ENCODE peak calls at places on chromosome X, in eight cellular contexts. One of them, this sample, is unnamed.
A peak's percentile ranks its signal among the peaks of the same experiment; 100 is the strongest.

GRCh38 chrX:79081895-79082512 is 62.5 kb upstream of the GPR174 start:
- DNase-seq in omental fat pad: no peak
- DNase-seq in GM12864: peak; percentile 18
- DNase-seq in IMR-90: peak; percentile 4
- DNase-seq in ascending aorta: no peak
- DNase-seq in fibroblast of mammary gland: peak; percentile 43
- DNase-seq in cardiac muscle cell: peak; percentile 51
- DNase-seq in progenitor cell of endocrine pancreas: no peak
- DNase-seq in this sample: no peak

GRCh38 chrX:1592128-1592862 is 891 bp downstream of the AKAP17A start:
- DNase-seq in omental fat pad: no peak
- DNase-seq in GM12864: no peak
- DNase-seq in IMR-90: peak; percentile 5
- DNase-seq in ascending aorta: no peak
- DNase-seq in fibroblast of mammary gland: peak; percentile 24
- DNase-seq in cardiac muscle cell: peak; percentile 10
- DNase-seq in progenitor cell of endocrine pancreas: no peak
- DNase-seq in this sample: no peak

GRCh38 chrX:8254386-8254785 is 83.3 kb upstream of the VCX2 start:
- DNase-seq in omental fat pad: no peak
- DNase-seq in GM12864: no peak
- DNase-seq in IMR-90: no peak
- DNase-seq in ascending aorta: no peak
- DNase-seq in fibroblast of mammary gland: no peak
- DNase-seq in cardiac muscle cell: no peak
- DNase-seq in progenitor cell of endocrine pancreas: no peak
- DNase-seq in this sample: no peak

GRCh38 chrX:73398185-73398914 is 48.5 kb upstream of the CDX4 start:
- DNase-seq in omental fat pad: no peak
- DNase-seq in GM12864: no peak
- DNase-seq in IMR-90: no peak
- DNase-seq in ascending aorta: no peak
- DNase-seq in fibroblast of mammary gland: no peak
- DNase-seq in cardiac muscle cell: no peak
- DNase-seq in progenitor cell of endocrine pancreas: no peak
- DNase-seq in this sample: no peak

GRCh38 chrX:65034641-65035450 is 58.6 kb upstream of the ZC4H2 start:
- DNase-seq in omental fat pad: peak; percentile 25
- DNase-seq in GM12864: no peak
- DNase-seq in IMR-90: peak; percentile 68
- DNase-seq in ascending aorta: peak; percentile 15
- DNase-seq in fibroblast of mammary gland: peak; percentile 71
- DNase-seq in cardiac muscle cell: peak; percentile 78
- DNase-seq in progenitor cell of endocrine pancreas: peak; percentile 76
- DNase-seq in this sample: peak; percentile 87

GRCh38 chrX:9745417-9746115 is 20.1 kb downstream of the GPR143 start:
- DNase-seq in omental fat pad: no peak
- DNase-seq in GM12864: no peak
- DNase-seq in IMR-90: peak; percentile 3
- DNase-seq in ascending aorta: no peak
- DNase-seq in fibroblast of mammary gland: no peak
- DNase-seq in cardiac muscle cell: peak; percentile 78
- DNase-seq in progenitor cell of endocrine pancreas: no peak
- DNase-seq in this sample: no peak

GRCh38 chrX:74492720-74493201 is 71.5 kb downstream of the SLC16A2 start:
- DNase-seq in omental fat pad: no peak
- DNase-seq in GM12864: no peak
- DNase-seq in IMR-90: no peak
- DNase-seq in ascending aorta: no peak
- DNase-seq in fibroblast of mammary gland: peak; percentile 1
- DNase-seq in cardiac muscle cell: peak; percentile 13
- DNase-seq in progenitor cell of endocrine pancreas: no peak
- DNase-seq in this sample: no peak

GRCh38 chrX:27132851-27133250 is 330.3 kb downstream of the PPP4R3C start:
- DNase-seq in omental fat pad: no peak
- DNase-seq in GM12864: no peak
- DNase-seq in IMR-90: no peak
- DNase-seq in ascending aorta: no peak
- DNase-seq in fibroblast of mammary gland: no peak
- DNase-seq in cardiac muscle cell: no peak
- DNase-seq in progenitor cell of endocrine pancreas: no peak
- DNase-seq in this sample: no peak

GRCh38 chrX:45980726-45981125 is 564.5 kb downstream of the ZNF674 start:
- DNase-seq in omental fat pad: no peak
- DNase-seq in GM12864: no peak
- DNase-seq in IMR-90: no peak
- DNase-seq in ascending aorta: no peak
- DNase-seq in fibroblast of mammary gland: no peak
- DNase-seq in cardiac muscle cell: peak; percentile 53
- DNase-seq in progenitor cell of endocrine pancreas: no peak
- DNase-seq in this sample: no peak

GRCh38 chrX:44871114-44871645 is 1.8 kb upstream of the KDM6A start:
- DNase-seq in omental fat pad: no peak
- DNase-seq in GM12864: no peak
- DNase-seq in IMR-90: no peak
- DNase-seq in ascending aorta: no peak
- DNase-seq in fibroblast of mammary gland: peak; percentile 46
- DNase-seq in cardiac muscle cell: peak; percentile 13
- DNase-seq in progenitor cell of endocrine pancreas: no peak
- DNase-seq in this sample: no peak

GRCh38 chrX:107731831-107732502 is 43.6 kb downstream of the TSC22D3 start:
- DNase-seq in omental fat pad: peak; percentile 67
- DNase-seq in GM12864: no peak
- DNase-seq in IMR-90: peak; percentile 58
- DNase-seq in ascending aorta: peak; percentile 89
- DNase-seq in fibroblast of mammary gland: peak; percentile 87
- DNase-seq in cardiac muscle cell: peak; percentile 97
- DNase-seq in progenitor cell of endocrine pancreas: no peak
- DNase-seq in this sample: no peak

GRCh38 chrX:121356139-121356849 is 308.9 kb downstream of the GLUD2 start:
- DNase-seq in omental fat pad: no peak
- DNase-seq in GM12864: no peak
- DNase-seq in IMR-90: no peak
- DNase-seq in ascending aorta: no peak
- DNase-seq in fibroblast of mammary gland: no peak
- DNase-seq in cardiac muscle cell: no peak
- DNase-seq in progenitor cell of endocrine pancreas: no peak
- DNase-seq in this sample: no peak

GRCh38 chrX:34365482-34365881 is 233.4 kb upstream of the FAM47A start:
- DNase-seq in omental fat pad: no peak
- DNase-seq in GM12864: no peak
- DNase-seq in IMR-90: peak; percentile 3
- DNase-seq in ascending aorta: no peak
- DNase-seq in fibroblast of mammary gland: peak; percentile 38
- DNase-seq in cardiac muscle cell: peak; percentile 54
- DNase-seq in progenitor cell of endocrine pancreas: no peak
- DNase-seq in this sample: no peak

GRCh38 chrX:57516491-57516890 is 75.3 kb upstream of the ZXDB start:
- DNase-seq in omental fat pad: no peak
- DNase-seq in GM12864: no peak
- DNase-seq in IMR-90: no peak
- DNase-seq in ascending aorta: no peak
- DNase-seq in fibroblast of mammary gland: no peak
- DNase-seq in cardiac muscle cell: no peak
- DNase-seq in progenitor cell of endocrine pancreas: no peak
- DNase-seq in this sample: no peak

GRCh38 chrX:46913710-46914109 is 1.5 kb downstream of the JADE3 start:
- DNase-seq in omental fat pad: no peak
- DNase-seq in GM12864: no peak
- DNase-seq in IMR-90: peak; percentile 29
- DNase-seq in ascending aorta: no peak
- DNase-seq in fibroblast of mammary gland: peak; percentile 31
- DNase-seq in cardiac muscle cell: peak; percentile 57
- DNase-seq in progenitor cell of endocrine pancreas: peak; percentile 9
- DNase-seq in this sample: no peak

GRCh38 chrX:72126048-72126415 is 5.7 kb downstream of the RTL5 start:
- DNase-seq in omental fat pad: no peak
- DNase-seq in GM12864: no peak
- DNase-seq in IMR-90: no peak
- DNase-seq in ascending aorta: no peak
- DNase-seq in fibroblast of mammary gland: peak; percentile 24
- DNase-seq in cardiac muscle cell: peak; percentile 35
- DNase-seq in progenitor cell of endocrine pancreas: no peak
- DNase-seq in this sample: no peak

GRCh38 chrX:101658661-101659477 is 781 bp downstream of the ARMCX2 start:
- DNase-seq in omental fat pad: no peak
- DNase-seq in GM12864: no peak
- DNase-seq in IMR-90: peak; percentile 40
- DNase-seq in ascending aorta: no peak
- DNase-seq in fibroblast of mammary gland: peak; percentile 36
- DNase-seq in cardiac muscle cell: peak; percentile 58
- DNase-seq in progenitor cell of endocrine pancreas: peak; percentile 28
- DNase-seq in this sample: peak; percentile 68

GRCh38 chrX:72348247-72348979 is 42.7 kb upstream of the CITED1 start:
- DNase-seq in omental fat pad: no peak
- DNase-seq in GM12864: no peak
- DNase-seq in IMR-90: no peak
- DNase-seq in ascending aorta: no peak
- DNase-seq in fibroblast of mammary gland: no peak
- DNase-seq in cardiac muscle cell: no peak
- DNase-seq in progenitor cell of endocrine pancreas: no peak
- DNase-seq in this sample: no peak

GRCh38 chrX:132292753-132293152 is 73.5 kb upstream of the RAP2C start:
- DNase-seq in omental fat pad: no peak
- DNase-seq in GM12864: peak; percentile 12
- DNase-seq in IMR-90: peak; percentile 57
- DNase-seq in ascending aorta: no peak
- DNase-seq in fibroblast of mammary gland: peak; percentile 74
- DNase-seq in cardiac muscle cell: peak; percentile 74
- DNase-seq in progenitor cell of endocrine pancreas: no peak
- DNase-seq in this sample: no peak

GRCh38 chrX:104347860-104348259 is 93.1 kb upstream of the ESX1 start:
- DNase-seq in omental fat pad: no peak
- DNase-seq in GM12864: no peak
- DNase-seq in IMR-90: no peak
- DNase-seq in ascending aorta: no peak
- DNase-seq in fibroblast of mammary gland: peak; percentile 74
- DNase-seq in cardiac muscle cell: peak; percentile 64
- DNase-seq in progenitor cell of endocrine pancreas: no peak
- DNase-seq in this sample: no peak

GRCh38 chrX:135982860-135983259 is 2.4 kb upstream of the SLC9A6 start:
- DNase-seq in omental fat pad: no peak
- DNase-seq in GM12864: no peak
- DNase-seq in IMR-90: peak; percentile 50
- DNase-seq in ascending aorta: no peak
- DNase-seq in fibroblast of mammary gland: peak; percentile 16
- DNase-seq in cardiac muscle cell: no peak
- DNase-seq in progenitor cell of endocrine pancreas: no peak
- DNase-seq in this sample: no peak
- TF ChIP-seq CTCF in omental fat pad: no peak
- TF ChIP-seq CTCF in GM12864: no peak
- TF ChIP-seq CTCF in IMR-90: no peak
- TF ChIP-seq CTCF in ascending aorta: no peak
- TF ChIP-seq CTCF in fibroblast of mammary gland: no peak
- TF ChIP-seq CTCF in cardiac muscle cell: no peak
- TF ChIP-seq CTCF in progenitor cell of endocrine pancreas: no peak
- TF ChIP-seq CTCF in this sample: no peak

GRCh38 chrX:15224747-15225146 is 45.1 kb downstream of the ASB9 start:
- DNase-seq in omental fat pad: no peak
- DNase-seq in GM12864: no peak
- DNase-seq in IMR-90: no peak
- DNase-seq in ascending aorta: no peak
- DNase-seq in fibroblast of mammary gland: no peak
- DNase-seq in cardiac muscle cell: no peak
- DNase-seq in progenitor cell of endocrine pancreas: no peak
- DNase-seq in this sample: no peak
- TF ChIP-seq CTCF in omental fat pad: no peak
- TF ChIP-seq CTCF in GM12864: no peak
- TF ChIP-seq CTCF in IMR-90: no peak
- TF ChIP-seq CTCF in ascending aorta: no peak
- TF ChIP-seq CTCF in fibroblast of mammary gland: no peak
- TF ChIP-seq CTCF in cardiac muscle cell: no peak
- TF ChIP-seq CTCF in progenitor cell of endocrine pancreas: no peak
- TF ChIP-seq CTCF in this sample: no peak

DNA sequence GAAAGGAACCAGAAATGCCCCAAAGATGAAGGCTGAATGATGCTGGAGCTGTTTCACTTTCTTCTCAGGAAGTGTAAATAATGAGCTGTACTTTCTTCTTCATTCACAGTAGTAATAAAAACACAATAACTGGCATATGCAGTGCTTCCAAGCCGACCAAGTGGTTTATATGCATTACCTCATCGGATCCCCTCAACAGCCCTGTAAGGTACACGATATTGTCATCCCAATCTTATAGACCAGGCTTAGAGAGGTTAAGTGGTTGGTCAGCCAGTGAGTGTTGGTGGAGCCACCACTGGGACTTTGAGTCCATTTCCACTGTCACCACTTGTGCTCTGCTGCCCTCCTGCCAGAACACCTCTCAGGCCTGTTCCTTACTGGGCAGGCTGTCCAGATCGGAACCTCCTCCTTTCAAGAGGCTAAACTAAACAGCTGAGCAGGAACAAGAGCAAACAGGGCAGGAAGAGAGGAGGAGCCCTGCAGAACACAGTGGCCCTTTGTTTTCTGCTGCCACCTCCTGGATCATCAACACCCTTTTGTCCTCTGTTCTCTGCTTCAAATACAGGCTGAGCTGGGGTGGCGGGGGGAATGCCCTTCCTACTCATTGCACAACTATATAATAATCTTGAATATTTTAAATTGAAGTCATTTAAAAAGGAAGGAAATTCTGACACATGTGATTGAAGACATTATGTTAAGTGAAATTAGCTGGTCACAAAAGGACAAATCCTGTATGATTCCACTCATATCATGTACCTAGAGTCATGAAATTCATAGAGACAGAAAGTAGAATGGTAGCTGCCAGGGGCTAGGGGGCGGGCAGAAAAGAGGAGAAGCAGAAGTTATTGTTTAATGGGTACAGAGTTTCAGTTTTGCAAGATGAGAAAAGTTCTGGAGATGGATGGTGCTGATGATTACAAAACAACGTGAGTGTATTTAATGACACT is 112.5 kb upstream of the ATP6AP2 start:
- DNase-seq in omental fat pad: no peak
- DNase-seq in GM12864: peak; percentile 16
- DNase-seq in IMR-90: peak; percentile 5
- DNase-seq in ascending aorta: no peak
- DNase-seq in fibroblast of mammary gland: peak; percentile 11
- DNase-seq in cardiac muscle cell: peak; percentile 81
- DNase-seq in progenitor cell of endocrine pancreas: no peak
- DNase-seq in this sample: no peak
- TF ChIP-seq CTCF in omental fat pad: no peak
- TF ChIP-seq CTCF in GM12864: peak; percentile 42
- TF ChIP-seq CTCF in IMR-90: no peak
- TF ChIP-seq CTCF in ascending aorta: no peak
- TF ChIP-seq CTCF in fibroblast of mammary gland: peak; percentile 8
- TF ChIP-seq CTCF in cardiac muscle cell: peak; percentile 44
- TF ChIP-seq CTCF in progenitor cell of endocrine pancreas: peak; percentile 29
- TF ChIP-seq CTCF in this sample: no peak

GRCh38 chrX:130268500-130269170 is at the start of gene ZNF280C:
- DNase-seq in omental fat pad: peak; percentile 65
- DNase-seq in GM12864: peak; percentile 81
- DNase-seq in IMR-90: peak; percentile 91
- DNase-seq in ascending aorta: peak; percentile 72
- DNase-seq in fibroblast of mammary gland: peak; percentile 93
- DNase-seq in cardiac muscle cell: peak; percentile 95
- DNase-seq in progenitor cell of endocrine pancreas: peak; percentile 73
- DNase-seq in this sample: peak; percentile 75
- TF ChIP-seq CTCF in omental fat pad: no peak
- TF ChIP-seq CTCF in GM12864: peak; percentile 22
- TF ChIP-seq CTCF in IMR-90: peak; percentile 42
- TF ChIP-seq CTCF in ascending aorta: no peak
- TF ChIP-seq CTCF in fibroblast of mammary gland: peak; percentile 17
- TF ChIP-seq CTCF in cardiac muscle cell: peak; percentile 30
- TF ChIP-seq CTCF in progenitor cell of endocrine pancreas: peak; percentile 32
- TF ChIP-seq CTCF in this sample: no peak